ENCODE peak calls at places on chromosome 17, in nine cellular contexts. Z is ACHN; U is GM23248; R is activated CD4-positive, alpha-beta T cell treated with anti-CD3 and anti-CD28 coated beads, Interleukin-2, amount 10 ng/mL, durations not matched to agents 7 days and 5 days; S is non-pigmented ciliary epithelial cell; B is sciatic nerve; N is NCI-H748 treated with DMSO at 0.1 percent for 48 hours; G is EL; K is immature natural killer cell. L is an unnamed sample.

GRCh38 chr17:48612854-48613691 is 2.0 kb downstream of the HOXB8 start:
- DNase-seq in Z (peak; percentile 72), U (peak; percentile 76), R (peak; percentile 36), S (no peak), B (no peak), N (no peak), G (no peak), K (no peak), L (peak; percentile 63)

GRCh38 chr17:71360301-71360700 is 760.5 kb upstream of the SOX9 start:
- DNase-seq in Z (no peak), U (no peak), R (no peak), S (no peak), B (no peak), N (no peak), G (no peak), K (no peak), L (no peak)

GRCh38 chr17:10114931-10115535 is 83.4 kb downstream of the GAS7 start:
- DNase-seq in Z (no peak), U (peak; percentile 97), R (peak; percentile 41), S (peak; percentile 79), B (peak; percentile 93), N (no peak), G (peak; percentile 89), K (peak; percentile 94), L (peak; percentile 71)

GRCh38 chr17:82489851-82490511 is 29.6 kb upstream of the FOXK2 start:
- DNase-seq in Z (no peak), U (no peak), R (no peak), S (no peak), B (no peak), N (no peak), G (no peak), K (no peak), L (no peak)

GRCh38 chr17:56752263-56752662 is 81.5 kb downstream of the C17orf67 start:
- DNase-seq in Z (no peak), U (peak; percentile 38), R (no peak), S (no peak), B (no peak), N (no peak), G (peak; percentile 30), K (no peak), L (no peak)

GRCh38 chr17:50164697-50164988 is 1.2 kb upstream of the SGCA start:
- DNase-seq in Z (no peak), U (no peak), R (no peak), S (no peak), B (no peak), N (no peak), G (no peak), K (no peak), L (no peak)

GRCh38 chr17:6995500-6996255 is at the start of gene ALOX12:
- DNase-seq in Z (no peak), U (peak; percentile 43), R (no peak), S (no peak), B (no peak), N (no peak), G (no peak), K (no peak), L (no peak)

GRCh38 chr17:77392376-77393273 is 251.9 kb downstream of the SEC14L1 start:
- DNase-seq in Z (no peak), U (peak; percentile 66), R (no peak), S (no peak), B (no peak), N (no peak), G (no peak), K (no peak), L (no peak)

GRCh38 chr17:68255731-68256538 is 8.1 kb downstream of the AMZ2 start:
- DNase-seq in Z (no peak), U (no peak), R (no peak), S (no peak), B (no peak), N (no peak), G (no peak), K (peak; percentile 73), L (no peak)

GRCh38 chr17:10777890-10778289 is 26.0 kb downstream of the TMEM238L start:
- DNase-seq in Z (no peak), U (no peak), R (no peak), S (no peak), B (no peak), N (no peak), G (no peak), K (no peak), L (no peak)

GRCh38 chr17:76268991-76269981 is 4.1 kb downstream of the UBALD2 start:
- DNase-seq in Z (no peak), U (no peak), R (peak; percentile 22), S (no peak), B (no peak), N (no peak), G (no peak), K (no peak), L (peak; percentile 49)

GRCh38 chr17:35684046-35684802 is 47.2 kb upstream of the RASL10B start:
- DNase-seq in Z (peak; percentile 7), U (peak; percentile 62), R (no peak), S (peak; percentile 37), B (no peak), N (no peak), G (peak; percentile 18), K (no peak), L (no peak)

GRCh38 chr17:32444301-32445074 is at the start of gene PSMD11:
- DNase-seq in Z (peak; percentile 98), U (peak; percentile 100), R (peak; percentile 99), S (peak; percentile 83), B (peak; percentile 97), N (peak; percentile 89), G (peak; percentile 98), K (peak; percentile 97), L (peak; percentile 99)

GRCh38 chr17:72388765-72389473 is 268.1 kb downstream of the SOX9 start:
- DNase-seq in Z (peak; percentile 93), U (no peak), R (no peak), S (no peak), B (no peak), N (no peak), G (peak; percentile 70), K (no peak), L (no peak)

GRCh38 chr17:64328875-64329405 is 61.7 kb downstream of the PECAM1 start:
- DNase-seq in Z (no peak), U (no peak), R (no peak), S (no peak), B (no peak), N (no peak), G (no peak), K (no peak), L (no peak)

GRCh38 chr17:57678393-57678792 is 66.7 kb downstream of the CCDC182 start:
- DNase-seq in Z (no peak), U (no peak), R (no peak), S (no peak), B (no peak), N (no peak), G (no peak), K (no peak), L (no peak)

GRCh38 chr17:74040729-74041128 is 162.7 kb upstream of the RPL38 start:
- DNase-seq in Z (no peak), U (no peak), R (no peak), S (no peak), B (no peak), N (no peak), G (no peak), K (no peak), L (no peak)

GRCh38 chr17:8120520-8121443 is 2.5 kb upstream of the ALOXE3 start:
- DNase-seq in Z (peak; percentile 80), U (peak; percentile 83), R (peak; percentile 61), S (no peak), B (peak; percentile 76), N (peak; percentile 91), G (peak; percentile 85), K (no peak), L (peak; percentile 83)

L was measured in activated CD8-positive, alpha-beta T cell treated with anti-CD3 and anti-CD28 coated beads, Interleukin-2, amount 10 ng/mL, durations not matched to agents 7 days and 5 days.